ENCODE peak calls at places on chromosomes 3 and 15, in six cellular contexts. One of them, this sample, is unnamed.

GRCh38 chr3:129623447-129624118 is 17.1 kb upstream of the PLXND1 start:
- DNase-seq in HepG2: no peak
- DNase-seq in aorta: peak; percentile 87
- DNase-seq in SJSA1: peak; percentile 39
- DNase-seq in right cardiac atrium: peak; percentile 92
- DNase-seq in tibial nerve: no peak
- DNase-seq in this sample: no peak

GRCh38 chr3:125129512-125129962 is 73.7 kb upstream of the HEG1 start:
- DNase-seq in HepG2: peak; percentile 59
- DNase-seq in aorta: peak; percentile 88
- DNase-seq in SJSA1: peak; percentile 86
- DNase-seq in right cardiac atrium: no peak
- DNase-seq in tibial nerve: peak; percentile 62
- DNase-seq in this sample: no peak

GRCh38 chr3:133547432-133548041 is 25.9 kb upstream of the CDV3 start:
- DNase-seq in HepG2: peak; percentile 46
- DNase-seq in aorta: no peak
- DNase-seq in SJSA1: peak; percentile 53
- DNase-seq in right cardiac atrium: no peak
- DNase-seq in tibial nerve: no peak
- DNase-seq in this sample: no peak

GRCh38 chr15:76117181-76117580 is 57.4 kb downstream of the TMEM266 start:
- DNase-seq in HepG2: no peak
- DNase-seq in aorta: no peak
- DNase-seq in SJSA1: no peak
- DNase-seq in right cardiac atrium: no peak
- DNase-seq in tibial nerve: no peak
- DNase-seq in this sample: no peak

GRCh38 chr15:90184786-90185704 is 16.1 kb upstream of the SEMA4B start:
- DNase-seq in HepG2: peak; percentile 54
- DNase-seq in aorta: peak; percentile 90
- DNase-seq in SJSA1: peak; percentile 65
- DNase-seq in right cardiac atrium: peak; percentile 90
- DNase-seq in tibial nerve: peak; percentile 41
- DNase-seq in this sample: peak; percentile 81

GRCh38 chr15:91948001-91948608 is 94.6 kb downstream of the SLCO3A1 start:
- DNase-seq in HepG2: no peak
- DNase-seq in aorta: no peak
- DNase-seq in SJSA1: no peak
- DNase-seq in right cardiac atrium: peak; percentile 71
- DNase-seq in tibial nerve: no peak
- DNase-seq in this sample: no peak

GRCh38 chr3:127385540-127385870 is 97.7 kb upstream of the PRR20G start:
- DNase-seq in HepG2: no peak
- DNase-seq in aorta: no peak
- DNase-seq in SJSA1: no peak
- DNase-seq in right cardiac atrium: no peak
- DNase-seq in tibial nerve: no peak
- DNase-seq in this sample: no peak

GRCh38 chr3:142947799-142948575 is 15.5 kb downstream of the PAQR9 start:
- DNase-seq in HepG2: no peak
- DNase-seq in aorta: no peak
- DNase-seq in SJSA1: no peak
- DNase-seq in right cardiac atrium: peak; percentile 33
- DNase-seq in tibial nerve: no peak
- DNase-seq in this sample: no peak

GRCh38 chr3:144128117-144128892 is 156.7 kb downstream of the DIPK2A start:
- DNase-seq in HepG2: no peak
- DNase-seq in aorta: no peak
- DNase-seq in SJSA1: no peak
- DNase-seq in right cardiac atrium: no peak
- DNase-seq in tibial nerve: no peak
- DNase-seq in this sample: no peak

GRCh38 chr3:59894425-59895146 is 844.8 kb upstream of the CFAP20DC start:
- DNase-seq in HepG2: no peak
- DNase-seq in aorta: no peak
- DNase-seq in SJSA1: no peak
- DNase-seq in right cardiac atrium: no peak
- DNase-seq in tibial nerve: no peak
- DNase-seq in this sample: no peak

GRCh38 chr15:63244399-63244798 is 33.0 kb upstream of the APH1B start:
- DNase-seq in HepG2: no peak
- DNase-seq in aorta: no peak
- DNase-seq in SJSA1: no peak
- DNase-seq in right cardiac atrium: no peak
- DNase-seq in tibial nerve: no peak
- DNase-seq in this sample: no peak

GRCh38 chr15:60464836-60465630 is 13.9 kb downstream of the ICE2 start:
- DNase-seq in HepG2: no peak
- DNase-seq in aorta: no peak
- DNase-seq in SJSA1: no peak
- DNase-seq in right cardiac atrium: no peak
- DNase-seq in tibial nerve: no peak
- DNase-seq in this sample: no peak

GRCh38 chr15:69760263-69760855 is 307.7 kb downstream of the RPLP1 start:
- DNase-seq in HepG2: no peak
- DNase-seq in aorta: no peak
- DNase-seq in SJSA1: no peak
- DNase-seq in right cardiac atrium: no peak
- DNase-seq in tibial nerve: no peak
- DNase-seq in this sample: no peak

GRCh38 chr3:167710552-167710951 is 24.1 kb downstream of the PDCD10 start:
- DNase-seq in HepG2: no peak
- DNase-seq in aorta: no peak
- DNase-seq in SJSA1: no peak
- DNase-seq in right cardiac atrium: no peak
- DNase-seq in tibial nerve: no peak
- DNase-seq in this sample: no peak

GRCh38 chr3:188627652-188628051 is 473.7 kb downstream of the LPP start:
- DNase-seq in HepG2: no peak
- DNase-seq in aorta: no peak
- DNase-seq in SJSA1: no peak
- DNase-seq in right cardiac atrium: no peak
- DNase-seq in tibial nerve: no peak
- DNase-seq in this sample: no peak

GRCh38 chr3:11832964-11833621 is 13.6 kb downstream of the TAMM41 start:
- DNase-seq in HepG2: peak; percentile 20
- DNase-seq in aorta: no peak
- DNase-seq in SJSA1: no peak
- DNase-seq in right cardiac atrium: no peak
- DNase-seq in tibial nerve: peak; percentile 43
- DNase-seq in this sample: peak; percentile 3

GRCh38 chr3:70738310-70738681 is 425.9 kb upstream of the MDFIC2 start:
- DNase-seq in HepG2: no peak
- DNase-seq in aorta: no peak
- DNase-seq in SJSA1: no peak
- DNase-seq in right cardiac atrium: no peak
- DNase-seq in tibial nerve: no peak
- DNase-seq in this sample: no peak

GRCh38 chr3:175212896-175213295 is 353.8 kb downstream of the NAALADL2 start:
- DNase-seq in HepG2: no peak
- DNase-seq in aorta: no peak
- DNase-seq in SJSA1: no peak
- DNase-seq in right cardiac atrium: no peak
- DNase-seq in tibial nerve: no peak
- DNase-seq in this sample: no peak

DNA sequence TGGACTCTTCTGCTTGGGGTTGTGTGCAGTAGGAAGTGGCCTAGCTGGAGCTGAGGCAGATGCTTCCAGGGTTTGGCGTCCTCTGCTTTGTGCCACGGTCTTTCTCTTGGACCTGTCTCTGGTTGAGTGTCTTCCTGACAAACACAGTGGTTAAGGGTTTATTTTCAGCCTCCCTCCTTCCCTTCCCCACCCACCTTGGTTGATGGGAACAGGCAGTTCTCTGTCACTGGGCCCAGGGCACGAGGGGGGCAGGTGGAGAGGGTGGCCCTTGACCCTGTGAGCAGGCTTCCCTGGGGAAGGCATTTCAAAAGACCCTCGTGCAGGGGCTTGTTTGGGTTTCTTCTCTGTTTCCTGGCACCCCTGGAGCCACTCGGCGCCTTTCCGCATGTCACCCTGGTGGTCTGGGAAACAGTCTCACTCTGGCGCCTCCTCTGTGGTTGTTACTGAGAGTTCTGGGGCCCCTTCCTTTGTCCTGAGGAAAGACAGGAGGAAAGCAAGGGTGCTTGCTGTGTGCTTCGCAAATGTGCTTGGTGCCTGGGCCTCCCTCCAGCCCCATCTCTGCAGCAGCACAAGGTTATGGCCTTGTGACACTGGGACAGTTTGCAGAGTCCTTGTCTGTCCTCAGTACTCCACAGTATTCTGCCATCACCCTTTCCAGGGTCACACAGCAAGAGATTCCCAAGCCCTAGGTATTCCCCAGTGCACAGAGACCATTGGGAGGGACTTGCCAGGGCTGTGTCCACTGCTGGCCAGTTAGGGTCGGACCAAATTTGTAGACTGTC is 10.3 kb upstream of the STAB1 start:
- DNase-seq in HepG2: no peak
- DNase-seq in aorta: no peak
- DNase-seq in SJSA1: no peak
- DNase-seq in right cardiac atrium: peak; percentile 60
- DNase-seq in tibial nerve: no peak
- DNase-seq in this sample: no peak
- H3K27ac ChIP-seq in HepG2: no peak overlapping the region
- H3K27ac ChIP-seq in aorta: peak overlapping the region; percentile 0
- H3K27ac ChIP-seq in SJSA1: no peak overlapping the region
- H3K27ac ChIP-seq in right cardiac atrium: peak overlapping the region; percentile 62
- H3K27ac ChIP-seq in tibial nerve: peak overlapping the region; percentile 86
- H3K27ac ChIP-seq in this sample: no peak overlapping the region

GRCh38 chr15:48625126-48625525 is 20.4 kb downstream of the FBN1 start:
- DNase-seq in HepG2: no peak
- DNase-seq in aorta: no peak
- DNase-seq in SJSA1: no peak
- DNase-seq in right cardiac atrium: no peak
- DNase-seq in tibial nerve: no peak
- DNase-seq in this sample: no peak
- H3K27ac ChIP-seq in HepG2: no peak overlapping the region
- H3K27ac ChIP-seq in aorta: peak overlapping the region; percentile 2
- H3K27ac ChIP-seq in SJSA1: peak overlapping the region; percentile 14
- H3K27ac ChIP-seq in right cardiac atrium: peak overlapping the region; percentile 43
- H3K27ac ChIP-seq in tibial nerve: no peak overlapping the region
- H3K27ac ChIP-seq in this sample: no peak overlapping the region

GRCh38 chr3:65490132-65490531 is 548.6 kb downstream of the MAGI1 start:
- DNase-seq in HepG2: no peak
- DNase-seq in aorta: no peak
- DNase-seq in SJSA1: no peak
- DNase-seq in right cardiac atrium: no peak
- DNase-seq in tibial nerve: no peak
- DNase-seq in this sample: no peak
- H3K27ac ChIP-seq in HepG2: no peak overlapping the region
- H3K27ac ChIP-seq in aorta: no peak overlapping the region
- H3K27ac ChIP-seq in SJSA1: no peak overlapping the region
- H3K27ac ChIP-seq in right cardiac atrium: no peak overlapping the region
- H3K27ac ChIP-seq in tibial nerve: no peak overlapping the region
- H3K27ac ChIP-seq in this sample: no peak overlapping the region

GRCh38 chr3:53238881-53239280 is 16.9 kb downstream of the TKT start:
- DNase-seq in HepG2: no peak
- DNase-seq in aorta: no peak
- DNase-seq in SJSA1: no peak
- DNase-seq in right cardiac atrium: no peak
- DNase-seq in tibial nerve: no peak
- DNase-seq in this sample: no peak
- H3K27ac ChIP-seq in HepG2: peak overlapping the region; percentile 52
- H3K27ac ChIP-seq in aorta: peak overlapping the region; percentile 7
- H3K27ac ChIP-seq in SJSA1: peak overlapping the region; percentile 11
- H3K27ac ChIP-seq in right cardiac atrium: no peak overlapping the region
- H3K27ac ChIP-seq in tibial nerve: peak overlapping the region; percentile 55
- H3K27ac ChIP-seq in this sample: no peak overlapping the region

DNA sequence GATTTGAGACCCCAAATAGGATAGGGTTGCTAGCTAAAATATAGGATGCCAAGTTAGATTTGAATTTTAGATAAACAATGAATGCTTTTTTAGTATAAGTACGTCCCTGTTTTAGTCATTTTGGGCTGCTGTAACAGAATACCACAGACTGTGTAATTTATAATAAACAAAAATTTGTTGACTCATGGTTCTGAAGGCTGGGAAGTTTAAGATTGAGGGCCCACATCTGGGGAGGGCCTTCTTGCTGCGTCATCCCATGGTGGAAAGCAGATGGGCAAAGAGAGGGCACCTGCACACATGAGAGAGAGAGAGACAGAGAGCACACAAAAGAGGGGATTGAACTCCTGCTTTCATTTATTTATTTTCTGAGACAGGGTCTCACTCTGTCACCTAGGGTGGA is 246.5 kb downstream of the EPHB1 start:
- DNase-seq in HepG2: no peak
- DNase-seq in aorta: no peak
- DNase-seq in SJSA1: no peak
- DNase-seq in right cardiac atrium: no peak
- DNase-seq in tibial nerve: no peak
- DNase-seq in this sample: no peak
- H3K27ac ChIP-seq in HepG2: no peak overlapping the region
- H3K27ac ChIP-seq in aorta: no peak overlapping the region
- H3K27ac ChIP-seq in SJSA1: no peak overlapping the region
- H3K27ac ChIP-seq in right cardiac atrium: no peak overlapping the region
- H3K27ac ChIP-seq in tibial nerve: no peak overlapping the region
- H3K27ac ChIP-seq in this sample: no peak overlapping the region

DNA sequence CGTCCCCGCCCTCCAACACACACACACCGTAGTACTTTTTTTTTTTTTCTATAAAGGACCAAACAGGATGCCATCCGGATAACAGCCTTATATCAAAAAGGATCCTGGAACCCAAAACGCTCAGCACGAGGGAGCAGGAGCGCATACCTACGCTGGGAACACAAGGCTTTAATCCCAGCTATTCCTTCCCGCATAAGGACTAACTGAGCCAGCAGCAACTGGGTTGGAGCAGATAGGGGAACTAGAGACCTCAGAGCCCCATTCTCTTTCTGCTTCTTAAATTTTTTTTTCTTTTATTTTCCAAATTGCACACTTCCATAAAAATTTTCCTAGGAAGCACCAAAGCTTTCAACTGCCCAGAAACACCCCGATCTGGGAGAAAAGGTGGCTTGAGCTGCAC is 1.3 kb downstream of the TRANK1 start:
- DNase-seq in HepG2: no peak
- DNase-seq in aorta: no peak
- DNase-seq in SJSA1: no peak
- DNase-seq in right cardiac atrium: no peak
- DNase-seq in tibial nerve: no peak
- DNase-seq in this sample: no peak
- H3K27ac ChIP-seq in HepG2: no peak overlapping the region
- H3K27ac ChIP-seq in aorta: no peak overlapping the region
- H3K27ac ChIP-seq in SJSA1: no peak overlapping the region
- H3K27ac ChIP-seq in right cardiac atrium: no peak overlapping the region
- H3K27ac ChIP-seq in tibial nerve: peak overlapping the region; percentile 81
- H3K27ac ChIP-seq in this sample: no peak overlapping the region

GRCh38 chr15:74489518-74490338 is 28.8 kb upstream of the UBL7 start:
- DNase-seq in HepG2: peak; percentile 39
- DNase-seq in aorta: no peak
- DNase-seq in SJSA1: peak; percentile 69
- DNase-seq in right cardiac atrium: peak; percentile 64
- DNase-seq in tibial nerve: peak; percentile 26
- DNase-seq in this sample: no peak

DNA sequence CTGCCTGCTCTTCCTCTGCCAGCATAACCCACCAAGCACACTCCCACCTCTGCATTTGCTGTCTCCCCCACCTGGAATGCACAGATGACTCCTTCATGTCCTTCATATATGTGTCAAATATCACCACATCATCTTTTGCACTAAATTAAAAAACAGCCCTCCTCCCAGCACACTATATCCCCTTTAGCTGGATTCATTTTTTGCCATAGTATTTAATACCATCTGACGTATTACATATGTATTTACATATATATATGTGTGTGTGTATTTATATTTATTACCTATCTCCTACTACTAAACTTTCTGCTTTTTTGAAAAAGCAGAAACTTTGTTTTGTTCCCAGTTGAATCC is 29.4 kb upstream of the UBL7 start:
- DNase-seq in HepG2: no peak
- DNase-seq in aorta: no peak
- DNase-seq in SJSA1: no peak
- DNase-seq in right cardiac atrium: no peak
- DNase-seq in tibial nerve: no peak
- DNase-seq in this sample: no peak
- H3K27ac ChIP-seq in HepG2: no peak overlapping the region
- H3K27ac ChIP-seq in aorta: no peak overlapping the region
- H3K27ac ChIP-seq in SJSA1: no peak overlapping the region
- H3K27ac ChIP-seq in right cardiac atrium: no peak overlapping the region
- H3K27ac ChIP-seq in tibial nerve: no peak overlapping the region
- H3K27ac ChIP-seq in this sample: no peak overlapping the region